ENCODE peak calls at places on chromosome 7, in seven cellular contexts. O is brain microvascular endothelial cell; Z is tibial nerve; B is mammary epithelial cell; G is stimulated activated CD4-positive, alpha-beta T cell treated with anti-CD3 and anti-CD28 coated beads, Interleukin-4, amount 100 ng/mL, for 4 hours; K is heart left ventricle; F is AG09309. X is an unnamed sample.

GRCh38 chr7:24942226-24942625 is 37.8 kb downstream of the OSBPL3 start:
- DNase-seq in O (no peak), Z (no peak), B (no peak), G (no peak), K (no peak), F (no peak), X (no peak)

GRCh38 chr7:17716816-17717215 is 223.5 kb downstream of the SNX13 start:
- DNase-seq in O (no peak), Z (no peak), B (no peak), G (no peak), K (no peak), F (no peak), X (no peak)

GRCh38 chr7:68336534-68336933 is 1261.7 kb upstream of the AUTS2 start:
- DNase-seq in O (no peak), Z (no peak), B (no peak), G (no peak), K (no peak), F (no peak), X (no peak)

GRCh38 chr7:33854951-33855350 is 50.4 kb upstream of the BMPER start:
- DNase-seq in O (peak), Z (no peak), B (peak), G (no peak), K (no peak), F (no peak), X (no peak)

GRCh38 chr7:30594055-30594539 is 581 bp upstream of the GARS1 start:
- DNase-seq in O (peak), Z (no peak), B (no peak), G (peak), K (peak), F (no peak), X (no peak)

GRCh38 chr7:148395990-148396716 is 194.4 kb upstream of the C7orf33 start:
- DNase-seq in O (no peak), Z (no peak), B (no peak), G (no peak), K (no peak), F (no peak), X (no peak)

GRCh38 chr7:90474284-90475210 is 5.1 kb downstream of the PTTG1IP2 start:
- DNase-seq in O (peak), Z (no peak), B (peak), G (no peak), K (no peak), F (peak), X (no peak)

GRCh38 chr7:51593638-51594037 is 277.0 kb upstream of the COBL start:
- DNase-seq in O (no peak), Z (no peak), B (no peak), G (no peak), K (no peak), F (no peak), X (no peak)

GRCh38 chr7:1533255-1533568 is 2.7 kb downstream of the MAFK start:
- DNase-seq in O (no peak), Z (no peak), B (no peak), G (no peak), K (no peak), F (no peak), X (no peak)

GRCh38 chr7:75795831-75796285 is 17.7 kb downstream of the CCL24 start:
- DNase-seq in O (no peak), Z (peak), B (no peak), G (no peak), K (peak), F (no peak), X (no peak)

GRCh38 chr7:133139350-133139749 is 57.5 kb upstream of the CHCHD3 start:
- DNase-seq in O (peak), Z (no peak), B (peak), G (no peak), K (no peak), F (no peak), X (no peak)

GRCh38 chr7:24912424-24912823 is 67.6 kb downstream of the OSBPL3 start:
- DNase-seq in O (no peak), Z (no peak), B (no peak), G (no peak), K (no peak), F (no peak), X (no peak)

GRCh38 chr7:14219125-14219524 is 229.7 kb upstream of the ETV1 start:
- DNase-seq in O (no peak), Z (no peak), B (no peak), G (no peak), K (no peak), F (no peak), X (no peak)

GRCh38 chr7:33539198-33539597 is 366.1 kb upstream of the BMPER start:
- DNase-seq in O (no peak), Z (no peak), B (no peak), G (no peak), K (no peak), F (no peak), X (no peak)

GRCh38 chr7:134834689-134835462 is 55.4 kb downstream of the CALD1 start:
- DNase-seq in O (peak), Z (no peak), B (no peak), G (no peak), K (peak), F (no peak), X (no peak)

GRCh38 chr7:155885162-155886160 is 73.2 kb upstream of the SHH start:
- DNase-seq in O (peak), Z (no peak), B (no peak), G (no peak), K (peak), F (no peak), X (no peak)

GRCh38 chr7:80133361-80134104 is 1.1 kb upstream of the GNAI1 start:
- DNase-seq in O (no peak), Z (no peak), B (peak), G (no peak), K (no peak), F (no peak), X (no peak)

GRCh38 chr7:4931932-4932331 is 27.1 kb downstream of the MMD2 start:
- DNase-seq in O (no peak), Z (peak), B (peak), G (no peak), K (no peak), F (no peak), X (no peak)

GRCh38 chr7:81111358-81111757 is 192.5 kb upstream of the SEMA3C start:
- DNase-seq in O (peak), Z (no peak), B (peak), G (no peak), K (no peak), F (peak), X (no peak)

GRCh38 chr7:158568974-158569857 is 18.4 kb downstream of the PTPRN2 start:
- DNase-seq in O (no peak), Z (no peak), B (no peak), G (no peak), K (no peak), F (no peak), X (no peak)

GRCh38 chr7:156966387-156966786 is 16.9 kb downstream of the NOM1 start:
- DNase-seq in O (no peak), Z (no peak), B (no peak), G (no peak), K (no peak), F (no peak), X (no peak)

GRCh38 chr7:2468227-2468626 is 8.0 kb downstream of the GRIFIN start:
- DNase-seq in O (no peak), Z (no peak), B (no peak), G (no peak), K (no peak), F (no peak), X (no peak)

GRCh38 chr7:108093341-108093740 is 36.8 kb downstream of the LAMB4 start:
- DNase-seq in O (no peak), Z (no peak), B (no peak), G (no peak), K (no peak), F (no peak), X (no peak)

GRCh38 chr7:265998-266850 is 23.7 kb upstream of the FOXL3 start:
- DNase-seq in O (no peak), Z (peak), B (no peak), G (no peak), K (peak), F (no peak), X (no peak)

GRCh38 chr7:13148548-13148947 is 461.1 kb downstream of the ARL4A start:
- DNase-seq in O (no peak), Z (no peak), B (no peak), G (no peak), K (no peak), F (no peak), X (no peak)

GRCh38 chr7:158043461-158044155 is 544.0 kb downstream of the PTPRN2 start:
- DNase-seq in O (no peak), Z (no peak), B (no peak), G (no peak), K (no peak), F (no peak), X (no peak)

GRCh38 chr7:110375068-110375467 is 715.9 kb upstream of the LRRN3 start:
- DNase-seq in O (no peak), Z (no peak), B (no peak), G (no peak), K (no peak), F (no peak), X (no peak)

GRCh38 chr7:70463332-70463938 is 668.5 kb upstream of the GALNT17 start:
- DNase-seq in O (no peak), Z (no peak), B (no peak), G (no peak), K (no peak), F (no peak), X (no peak)

GRCh38 chr7:41867639-41868038 is 164.7 kb upstream of the INHBA start:
- DNase-seq in O (no peak), Z (no peak), B (no peak), G (no peak), K (no peak), F (no peak), X (no peak)

GRCh38 chr7:103446046-103446520 is at the start of gene SLC26A5:
- DNase-seq in O (no peak), Z (no peak), B (peak), G (no peak), K (no peak), F (no peak), X (no peak)

GRCh38 chr7:38929460-38930171 is 20.6 kb upstream of the VPS41 start:
- DNase-seq in O (no peak), Z (no peak), B (no peak), G (no peak), K (no peak), F (no peak), X (no peak)